ENCODE peak calls at places on chromosome X, in six cellular contexts. One of them, this sample, is unnamed.

GRCh38 chrX:118016422-118016821 is 100.2 kb downstream of the KLHL13 start:
- DNase-seq in EL: no peak
- DNase-seq in RWPE1: no peak
- DNase-seq in pons: no peak
- DNase-seq in activated CD4-positive, alpha-beta memory T cell treated with anti-CD3 and anti-CD28 coated beads for 36 hours: no peak
- DNase-seq in HTR-8/SVneo: no peak
- DNase-seq in this sample: no peak

GRCh38 chrX:10288400-10288799 is 131.6 kb downstream of the CLCN4 start:
- DNase-seq in EL: peak; percentile 12
- DNase-seq in RWPE1: no peak
- DNase-seq in pons: no peak
- DNase-seq in activated CD4-positive, alpha-beta memory T cell treated with anti-CD3 and anti-CD28 coated beads for 36 hours: no peak
- DNase-seq in HTR-8/SVneo: no peak
- DNase-seq in this sample: no peak

GRCh38 chrX:35919536-35920309 is at the start of gene CFAP47:
- DNase-seq in EL: no peak
- DNase-seq in RWPE1: no peak
- DNase-seq in pons: peak; percentile 0
- DNase-seq in activated CD4-positive, alpha-beta memory T cell treated with anti-CD3 and anti-CD28 coated beads for 36 hours: no peak
- DNase-seq in HTR-8/SVneo: no peak
- DNase-seq in this sample: no peak

GRCh38 chrX:37993857-37994619 is 12.3 kb upstream of the SYTL5 start:
- DNase-seq in EL: no peak
- DNase-seq in RWPE1: peak; percentile 50
- DNase-seq in pons: no peak
- DNase-seq in activated CD4-positive, alpha-beta memory T cell treated with anti-CD3 and anti-CD28 coated beads for 36 hours: no peak
- DNase-seq in HTR-8/SVneo: no peak
- DNase-seq in this sample: peak; percentile 5

GRCh38 chrX:123871309-123871708 is 11.5 kb downstream of the XIAP start:
- DNase-seq in EL: no peak
- DNase-seq in RWPE1: no peak
- DNase-seq in pons: no peak
- DNase-seq in activated CD4-positive, alpha-beta memory T cell treated with anti-CD3 and anti-CD28 coated beads for 36 hours: no peak
- DNase-seq in HTR-8/SVneo: no peak
- DNase-seq in this sample: no peak

GRCh38 chrX:108313662-108314061 is 124.6 kb downstream of the COL4A6 start:
- DNase-seq in EL: peak; percentile 59
- DNase-seq in RWPE1: peak; percentile 38
- DNase-seq in pons: no peak
- DNase-seq in activated CD4-positive, alpha-beta memory T cell treated with anti-CD3 and anti-CD28 coated beads for 36 hours: no peak
- DNase-seq in HTR-8/SVneo: no peak
- DNase-seq in this sample: no peak

GRCh38 chrX:19650996-19651395 is 135.7 kb upstream of the MAP3K15 start:
- DNase-seq in EL: no peak
- DNase-seq in RWPE1: no peak
- DNase-seq in pons: peak; percentile 79
- DNase-seq in activated CD4-positive, alpha-beta memory T cell treated with anti-CD3 and anti-CD28 coated beads for 36 hours: no peak
- DNase-seq in HTR-8/SVneo: no peak
- DNase-seq in this sample: no peak

GRCh38 chrX:68708503-68709290 is 61.2 kb downstream of the STARD8 start:
- DNase-seq in EL: peak; percentile 67
- DNase-seq in RWPE1: no peak
- DNase-seq in pons: no peak
- DNase-seq in activated CD4-positive, alpha-beta memory T cell treated with anti-CD3 and anti-CD28 coated beads for 36 hours: no peak
- DNase-seq in HTR-8/SVneo: no peak
- DNase-seq in this sample: no peak

GRCh38 chrX:40154229-40154852 is 56.6 kb upstream of the BCOR start:
- DNase-seq in EL: peak; percentile 51
- DNase-seq in RWPE1: no peak
- DNase-seq in pons: no peak
- DNase-seq in activated CD4-positive, alpha-beta memory T cell treated with anti-CD3 and anti-CD28 coated beads for 36 hours: no peak
- DNase-seq in HTR-8/SVneo: no peak
- DNase-seq in this sample: no peak

GRCh38 chrX:96407043-96407442 is 277.6 kb upstream of the DIAPH2 start:
- DNase-seq in EL: peak; percentile 18
- DNase-seq in RWPE1: peak; percentile 1
- DNase-seq in pons: no peak
- DNase-seq in activated CD4-positive, alpha-beta memory T cell treated with anti-CD3 and anti-CD28 coated beads for 36 hours: no peak
- DNase-seq in HTR-8/SVneo: no peak
- DNase-seq in this sample: no peak

GRCh38 chrX:149982310-149982709 is 44.0 kb upstream of the EOLA2 start:
- DNase-seq in EL: peak; percentile 42
- DNase-seq in RWPE1: no peak
- DNase-seq in pons: no peak
- DNase-seq in activated CD4-positive, alpha-beta memory T cell treated with anti-CD3 and anti-CD28 coated beads for 36 hours: no peak
- DNase-seq in HTR-8/SVneo: peak; percentile 2
- DNase-seq in this sample: no peak

GRCh38 chrX:15600745-15601144 is at the start of gene ACE2:
- DNase-seq in EL: no peak
- DNase-seq in RWPE1: no peak
- DNase-seq in pons: no peak
- DNase-seq in activated CD4-positive, alpha-beta memory T cell treated with anti-CD3 and anti-CD28 coated beads for 36 hours: no peak
- DNase-seq in HTR-8/SVneo: no peak
- DNase-seq in this sample: no peak